ENCODE peak calls at places on chromosome 13, in seven cellular contexts. H is AG09309; J is HepG2; D is glutamatergic neuron; X is activated CD4-positive, alpha-beta T cell treated with anti-CD3 and anti-CD28 coated beads, Interleukin-2, amount 10 ng/mL, durations not matched to agents 7 days and 5 days; S is ELR; V is fibroblast of the aortic adventitia. P is an unnamed sample.

GRCh38 chr13:103973740-103974139 is 907.5 kb upstream of the SLC10A2 start:
- DNase-seq in H (no peak), J (no peak), D (no peak), X (no peak), S (no peak), V (no peak), P (no peak)

GRCh38 chr13:66312312-66313087 is 917.6 kb downstream of the PCDH9 start:
- DNase-seq in H (peak), J (peak), D (no peak), X (no peak), S (no peak), V (peak), P (no peak)

GRCh38 chr13:24660023-24660806 is 20.0 kb upstream of the ATP12A start:
- DNase-seq in H (no peak), J (no peak), D (no peak), X (no peak), S (peak), V (no peak), P (no peak)

GRCh38 chr13:32829676-32830091 is 186.5 kb upstream of the KL start:
- DNase-seq in H (no peak), J (no peak), D (no peak), X (no peak), S (peak), V (peak), P (no peak)

GRCh38 chr13:103134271-103134670 is 68.1 kb upstream of the SLC10A2 start:
- DNase-seq in H (no peak), J (no peak), D (no peak), X (no peak), S (no peak), V (no peak), P (no peak)

GRCh38 chr13:59133903-59134302 is 1029.8 kb downstream of the DIAPH3 start:
- DNase-seq in H (no peak), J (no peak), D (no peak), X (no peak), S (no peak), V (no peak), P (no peak)

GRCh38 chr13:37446503-37446902 is 152.1 kb downstream of the POSTN start:
- DNase-seq in H (peak), J (no peak), D (no peak), X (no peak), S (peak), V (peak), P (no peak)

GRCh38 chr13:30809787-30810186 is 74.4 kb downstream of the ALOX5AP start:
- DNase-seq in H (no peak), J (no peak), D (no peak), X (no peak), S (no peak), V (no peak), P (no peak)

GRCh38 chr13:51643882-51644281 is 59.6 kb downstream of the WDFY2 start:
- DNase-seq in H (peak), J (peak), D (no peak), X (no peak), S (peak), V (peak), P (no peak)

GRCh38 chr13:45728759-45729158 is 26.6 kb downstream of the CBY2 start:
- DNase-seq in H (no peak), J (peak), D (peak), X (no peak), S (peak), V (no peak), P (no peak)

GRCh38 chr13:98507060-98507797 is 69.7 kb downstream of the STK24 start:
- DNase-seq in H (no peak), J (peak), D (peak), X (no peak), S (no peak), V (peak), P (no peak)

GRCh38 chr13:23984541-23984940 is 87.2 kb upstream of the C1QTNF9B start:
- DNase-seq in H (no peak), J (no peak), D (no peak), X (no peak), S (no peak), V (no peak), P (no peak)

GRCh38 chr13:43766766-43767165 is 20.0 kb downstream of the ENOX1 start:
- DNase-seq in H (no peak), J (no peak), D (no peak), X (no peak), S (no peak), V (peak), P (no peak)

GRCh38 chr13:106496072-106496997 is 39.1 kb downstream of the EFNB2 start:
- DNase-seq in H (no peak), J (no peak), D (no peak), X (no peak), S (no peak), V (no peak), P (no peak)

GRCh38 chr13:114101325-114101821 is 31.1 kb downstream of the RASA3 start:
- DNase-seq in H (no peak), J (no peak), D (no peak), X (no peak), S (no peak), V (peak), P (no peak)

GRCh38 chr13:113726961-113727411 is 32.0 kb upstream of the TMEM255B start:
- DNase-seq in H (no peak), J (no peak), D (no peak), X (no peak), S (peak), V (peak), P (no peak)

GRCh38 chr13:23651439-23651838 is 81.2 kb downstream of the TNFRSF19 start:
- DNase-seq in H (no peak), J (no peak), D (no peak), X (no peak), S (no peak), V (no peak), P (no peak)

GRCh38 chr13:28494861-28495585 is at the start of gene FLT1:
- DNase-seq in H (no peak), J (no peak), D (peak), X (peak), S (peak), V (no peak), P (peak)

GRCh38 chr13:47680752-47681151 is 320.3 kb downstream of the SUCLA2 start:
- DNase-seq in H (no peak), J (no peak), D (no peak), X (no peak), S (peak), V (peak), P (no peak)

GRCh38 chr13:26221399-26221720 is 754 bp downstream of the RNF6 start:
- DNase-seq in H (peak), J (no peak), D (no peak), X (no peak), S (no peak), V (no peak), P (no peak)

GRCh38 chr13:109162248-109163051 is 533.0 kb downstream of the MYO16 start:
- DNase-seq in H (no peak), J (no peak), D (no peak), X (peak), S (no peak), V (no peak), P (no peak)

GRCh38 chr13:91031508-91031907 is 316.0 kb upstream of the MIR17HG start:
- DNase-seq in H (no peak), J (no peak), D (no peak), X (no peak), S (peak), V (no peak), P (no peak)

GRCh38 chr13:94917814-94918213 is 205.5 kb upstream of the SOX21 start:
- DNase-seq in H (no peak), J (no peak), D (no peak), X (no peak), S (no peak), V (no peak), P (no peak)

GRCh38 chr13:30745917-30746686 is 10.8 kb downstream of the ALOX5AP start:
- DNase-seq in H (no peak), J (peak), D (no peak), X (no peak), S (no peak), V (no peak), P (no peak)

GRCh38 chr13:45368571-45368970 is 27.6 kb upstream of the TPT1 start:
- DNase-seq in H (no peak), J (no peak), D (no peak), X (no peak), S (no peak), V (no peak), P (no peak)